ENCODE peak calls at places on chromosome 19, in eight cellular contexts. K is skeletal muscle cell; A is NCI-H2171; P is GM12865; Y is fibroblast of villous mesenchyme; L is kidney tubule cell; Q is AG10803; D is stimulated activated CD4-positive, alpha-beta T cell treated with anti-CD3 and anti-CD28 coated beads, Interleukin-2, amount 100 ng/mL, for 4 hours. R is an unnamed sample.

GRCh38 chr19:46678110-46678732 is 17.2 kb upstream of the DACT3 start:
- DNase-seq in L (peak), P (peak), D (peak), Y (no peak), K (no peak), A (no peak), Q (no peak), R (no peak)

GRCh38 chr19:53389591-53390377 is 5.2 kb upstream of the ZNF765 start:
- DNase-seq in L (no peak), K (no peak), Q (no peak), D (no peak), A (no peak), P (no peak), Y (peak), R (no peak)

GRCh38 chr19:51271015-51271600 is 20.2 kb downstream of the SIGLECL1 start:
- DNase-seq in L (no peak), A (no peak), K (no peak), D (no peak), Y (no peak), Q (no peak), P (no peak), R (no peak)

GRCh38 chr19:19782783-19783182 is 38.8 kb downstream of the ZNF506 start:
- DNase-seq in Q (no peak), L (no peak), P (no peak), K (no peak), A (no peak), D (peak), Y (no peak), R (no peak)

GRCh38 chr19:10001899-10002298 is 8.4 kb downstream of the COL5A3 start:
- DNase-seq in K (no peak), P (no peak), Q (peak), A (no peak), Y (no peak), D (no peak), L (peak), R (no peak)

GRCh38 chr19:1027020-1027952 is 878 bp downstream of the CNN2 start:
- DNase-seq in P (peak), D (no peak), L (peak), A (no peak), Q (no peak), Y (no peak), K (no peak), R (no peak)

GRCh38 chr19:50376166-50377050 is at the start of gene NR1H2:
- DNase-seq in P (peak), A (peak), L (peak), D (peak), Y (peak), Q (peak), K (peak), R (peak)

GRCh38 chr19:37997911-37998344 is 90.9 kb downstream of the SIPA1L3 start:
- DNase-seq in A (no peak), Q (peak), D (no peak), K (peak), L (peak), P (no peak), Y (peak), R (peak)

GRCh38 chr19:48568345-48568886 is 16.4 kb downstream of the SULT2B1 start:
- DNase-seq in K (peak), D (no peak), Q (peak), P (no peak), L (peak), Y (peak), A (peak), R (peak)

GRCh38 chr19:10007811-10008211 is 2.5 kb downstream of the COL5A3 start:
- DNase-seq in K (peak), A (no peak), Y (peak), L (no peak), Q (peak), D (no peak), P (no peak), R (peak)

GRCh38 chr19:20413705-20414104 is 151.9 kb downstream of the ZNF737 start:
- DNase-seq in D (no peak), Y (no peak), L (no peak), P (no peak), K (no peak), A (no peak), Q (no peak), R (no peak)

GRCh38 chr19:29623726-29624488 is 17.8 kb downstream of the POP4 start:
- DNase-seq in P (peak), Y (no peak), D (no peak), Q (no peak), L (no peak), A (no peak), K (no peak), R (no peak)

GRCh38 chr19:43720936-43721335 is 5.1 kb downstream of the IRGC start:
- DNase-seq in Y (no peak), A (no peak), P (no peak), Q (no peak), D (no peak), K (no peak), L (no peak), R (no peak)

GRCh38 chr19:40433391-40434216 is 7.8 kb upstream of the SERTAD1 start:
- DNase-seq in A (peak), Q (peak), P (peak), K (peak), Y (peak), L (peak), D (peak), R (peak)

GRCh38 chr19:10390652-10391286 is 10.4 kb upstream of the TYK2 start:
- DNase-seq in Y (peak), P (peak), Q (peak), L (peak), D (peak), K (no peak), A (peak), R (peak)

GRCh38 chr19:5299137-5299536 is 41.5 kb downstream of the PTPRS start:
- DNase-seq in K (no peak), D (no peak), A (no peak), Q (no peak), P (no peak), L (no peak), Y (no peak), R (no peak)

GRCh38 chr19:49952475-49952829 is 8.5 kb downstream of the SIGLEC11 start:
- DNase-seq in D (no peak), K (no peak), Y (peak), Q (no peak), L (no peak), P (no peak), A (no peak), R (no peak)

GRCh38 chr19:6125571-6125989 is 9.9 kb upstream of the ACSBG2 start:
- DNase-seq in A (peak), P (peak), D (peak), Y (peak), K (peak), L (peak), Q (peak), R (peak)

GRCh38 chr19:5057860-5058259 is 88.9 kb downstream of the KDM4B start:
- DNase-seq in L (no peak), P (peak), Y (no peak), A (no peak), D (no peak), Q (peak), K (no peak), R (no peak)

GRCh38 chr19:306151-306900 is 15.1 kb upstream of the PLPP2 start:
- DNase-seq in L (no peak), Y (no peak), D (no peak), Q (no peak), P (no peak), A (no peak), K (no peak), R (no peak)

GRCh38 chr19:37007587-37008220 is 70.5 kb upstream of the ZNF420 start:
- DNase-seq in A (peak), P (no peak), L (peak), K (no peak), D (peak), Q (peak), Y (peak), R (peak)